ENCODE peak calls at places on chromosomes 5 and 9, in ten cellular contexts. One of them, this sample, is unnamed.

GRCh38 chr9:132244582-132245455 is 83.0 kb downstream of the NTNG2 start:
- DNase-seq in right atrium auricular region: no peak
- DNase-seq in stimulated activated CD4-positive, alpha-beta T cell treated with anti-CD3 and anti-CD28 coated beads, Interleukin-12 subunit alpha, Interleukin-12 subunit beta, amount 100 ng/mL, for 4 hours: no peak
- DNase-seq in upper lobe of left lung: no peak
- DNase-seq in anterior cingulate cortex: no peak
- DNase-seq in SHP77: no peak
- DNase-seq in CD8-positive, alpha-beta memory T cell: no peak
- DNase-seq in naive B cell: no peak
- DNase-seq in activated T-cell treated with anti-CD3 and anti-CD28 coated beads for 1 hour: no peak
- DNase-seq in KBM-7: peak
- DNase-seq in this sample: no peak

GRCh38 chr9:83299556-83299955 is 236.6 kb upstream of the RASEF start:
- DNase-seq in right atrium auricular region: no peak
- DNase-seq in stimulated activated CD4-positive, alpha-beta T cell treated with anti-CD3 and anti-CD28 coated beads, Interleukin-12 subunit alpha, Interleukin-12 subunit beta, amount 100 ng/mL, for 4 hours: no peak
- DNase-seq in upper lobe of left lung: no peak
- DNase-seq in anterior cingulate cortex: no peak
- DNase-seq in SHP77: no peak
- DNase-seq in CD8-positive, alpha-beta memory T cell: no peak
- DNase-seq in naive B cell: no peak
- DNase-seq in activated T-cell treated with anti-CD3 and anti-CD28 coated beads for 1 hour: no peak
- DNase-seq in KBM-7: no peak
- DNase-seq in this sample: no peak

GRCh38 chr9:112753725-112754124 is 3.2 kb downstream of the SNX30 start:
- DNase-seq in right atrium auricular region: no peak
- DNase-seq in stimulated activated CD4-positive, alpha-beta T cell treated with anti-CD3 and anti-CD28 coated beads, Interleukin-12 subunit alpha, Interleukin-12 subunit beta, amount 100 ng/mL, for 4 hours: no peak
- DNase-seq in upper lobe of left lung: no peak
- DNase-seq in anterior cingulate cortex: no peak
- DNase-seq in SHP77: no peak
- DNase-seq in CD8-positive, alpha-beta memory T cell: no peak
- DNase-seq in naive B cell: no peak
- DNase-seq in activated T-cell treated with anti-CD3 and anti-CD28 coated beads for 1 hour: no peak
- DNase-seq in KBM-7: no peak
- DNase-seq in this sample: peak

GRCh38 chr5:146660381-146660960 is 144.5 kb upstream of the GPR151 start:
- DNase-seq in right atrium auricular region: no peak
- DNase-seq in stimulated activated CD4-positive, alpha-beta T cell treated with anti-CD3 and anti-CD28 coated beads, Interleukin-12 subunit alpha, Interleukin-12 subunit beta, amount 100 ng/mL, for 4 hours: no peak
- DNase-seq in upper lobe of left lung: no peak
- DNase-seq in anterior cingulate cortex: no peak
- DNase-seq in SHP77: no peak
- DNase-seq in CD8-positive, alpha-beta memory T cell: no peak
- DNase-seq in naive B cell: no peak
- DNase-seq in activated T-cell treated with anti-CD3 and anti-CD28 coated beads for 1 hour: no peak
- DNase-seq in KBM-7: no peak
- DNase-seq in this sample: no peak

GRCh38 chr5:14831006-14831338 is 40.6 kb downstream of the ANKH start:
- DNase-seq in right atrium auricular region: no peak
- DNase-seq in stimulated activated CD4-positive, alpha-beta T cell treated with anti-CD3 and anti-CD28 coated beads, Interleukin-12 subunit alpha, Interleukin-12 subunit beta, amount 100 ng/mL, for 4 hours: no peak
- DNase-seq in upper lobe of left lung: no peak
- DNase-seq in anterior cingulate cortex: no peak
- DNase-seq in SHP77: no peak
- DNase-seq in CD8-positive, alpha-beta memory T cell: no peak
- DNase-seq in naive B cell: no peak
- DNase-seq in activated T-cell treated with anti-CD3 and anti-CD28 coated beads for 1 hour: no peak
- DNase-seq in KBM-7: no peak
- DNase-seq in this sample: no peak

GRCh38 chr9:35566417-35566816 is 38.6 kb upstream of the TESK1 start:
- DNase-seq in right atrium auricular region: no peak
- DNase-seq in stimulated activated CD4-positive, alpha-beta T cell treated with anti-CD3 and anti-CD28 coated beads, Interleukin-12 subunit alpha, Interleukin-12 subunit beta, amount 100 ng/mL, for 4 hours: no peak
- DNase-seq in upper lobe of left lung: no peak
- DNase-seq in anterior cingulate cortex: no peak
- DNase-seq in SHP77: no peak
- DNase-seq in CD8-positive, alpha-beta memory T cell: no peak
- DNase-seq in naive B cell: no peak
- DNase-seq in activated T-cell treated with anti-CD3 and anti-CD28 coated beads for 1 hour: no peak
- DNase-seq in KBM-7: no peak
- DNase-seq in this sample: peak

GRCh38 chr9:136328622-136329041 is 1.3 kb downstream of the GPSM1 start:
- DNase-seq in right atrium auricular region: no peak
- DNase-seq in stimulated activated CD4-positive, alpha-beta T cell treated with anti-CD3 and anti-CD28 coated beads, Interleukin-12 subunit alpha, Interleukin-12 subunit beta, amount 100 ng/mL, for 4 hours: no peak
- DNase-seq in upper lobe of left lung: peak
- DNase-seq in anterior cingulate cortex: no peak
- DNase-seq in SHP77: no peak
- DNase-seq in CD8-positive, alpha-beta memory T cell: no peak
- DNase-seq in naive B cell: no peak
- DNase-seq in activated T-cell treated with anti-CD3 and anti-CD28 coated beads for 1 hour: no peak
- DNase-seq in KBM-7: peak
- DNase-seq in this sample: no peak

GRCh38 chr5:73365301-73365853 is 83.2 kb downstream of the FOXD1 start:
- DNase-seq in right atrium auricular region: no peak
- DNase-seq in stimulated activated CD4-positive, alpha-beta T cell treated with anti-CD3 and anti-CD28 coated beads, Interleukin-12 subunit alpha, Interleukin-12 subunit beta, amount 100 ng/mL, for 4 hours: no peak
- DNase-seq in upper lobe of left lung: no peak
- DNase-seq in anterior cingulate cortex: no peak
- DNase-seq in SHP77: no peak
- DNase-seq in CD8-positive, alpha-beta memory T cell: no peak
- DNase-seq in naive B cell: no peak
- DNase-seq in activated T-cell treated with anti-CD3 and anti-CD28 coated beads for 1 hour: no peak
- DNase-seq in KBM-7: no peak
- DNase-seq in this sample: no peak

GRCh38 chr5:31726952-31727351 is 88.0 kb downstream of the PDZD2 start:
- DNase-seq in right atrium auricular region: no peak
- DNase-seq in stimulated activated CD4-positive, alpha-beta T cell treated with anti-CD3 and anti-CD28 coated beads, Interleukin-12 subunit alpha, Interleukin-12 subunit beta, amount 100 ng/mL, for 4 hours: no peak
- DNase-seq in upper lobe of left lung: no peak
- DNase-seq in anterior cingulate cortex: no peak
- DNase-seq in SHP77: no peak
- DNase-seq in CD8-positive, alpha-beta memory T cell: no peak
- DNase-seq in naive B cell: no peak
- DNase-seq in activated T-cell treated with anti-CD3 and anti-CD28 coated beads for 1 hour: no peak
- DNase-seq in KBM-7: no peak
- DNase-seq in this sample: no peak

GRCh38 chr9:130246126-130246525 is 19.4 kb upstream of the HMCN2 start:
- DNase-seq in right atrium auricular region: no peak
- DNase-seq in stimulated activated CD4-positive, alpha-beta T cell treated with anti-CD3 and anti-CD28 coated beads, Interleukin-12 subunit alpha, Interleukin-12 subunit beta, amount 100 ng/mL, for 4 hours: no peak
- DNase-seq in upper lobe of left lung: no peak
- DNase-seq in anterior cingulate cortex: no peak
- DNase-seq in SHP77: no peak
- DNase-seq in CD8-positive, alpha-beta memory T cell: no peak
- DNase-seq in naive B cell: no peak
- DNase-seq in activated T-cell treated with anti-CD3 and anti-CD28 coated beads for 1 hour: no peak
- DNase-seq in KBM-7: no peak
- DNase-seq in this sample: no peak

GRCh38 chr5:79956173-79956670 is 34.8 kb downstream of the MTX3 start:
- DNase-seq in right atrium auricular region: no peak
- DNase-seq in stimulated activated CD4-positive, alpha-beta T cell treated with anti-CD3 and anti-CD28 coated beads, Interleukin-12 subunit alpha, Interleukin-12 subunit beta, amount 100 ng/mL, for 4 hours: no peak
- DNase-seq in upper lobe of left lung: no peak
- DNase-seq in anterior cingulate cortex: no peak
- DNase-seq in SHP77: no peak
- DNase-seq in CD8-positive, alpha-beta memory T cell: no peak
- DNase-seq in naive B cell: no peak
- DNase-seq in activated T-cell treated with anti-CD3 and anti-CD28 coated beads for 1 hour: no peak
- DNase-seq in KBM-7: no peak
- DNase-seq in this sample: peak

GRCh38 chr9:87714819-87715218 is 11.1 kb upstream of the CTSL start:
- DNase-seq in right atrium auricular region: peak
- DNase-seq in stimulated activated CD4-positive, alpha-beta T cell treated with anti-CD3 and anti-CD28 coated beads, Interleukin-12 subunit alpha, Interleukin-12 subunit beta, amount 100 ng/mL, for 4 hours: no peak
- DNase-seq in upper lobe of left lung: no peak
- DNase-seq in anterior cingulate cortex: peak
- DNase-seq in SHP77: no peak
- DNase-seq in CD8-positive, alpha-beta memory T cell: no peak
- DNase-seq in naive B cell: no peak
- DNase-seq in activated T-cell treated with anti-CD3 and anti-CD28 coated beads for 1 hour: no peak
- DNase-seq in KBM-7: peak
- DNase-seq in this sample: no peak

GRCh38 chr5:35091734-35092133 is 44.0 kb upstream of the AGXT2 start:
- DNase-seq in right atrium auricular region: no peak
- DNase-seq in stimulated activated CD4-positive, alpha-beta T cell treated with anti-CD3 and anti-CD28 coated beads, Interleukin-12 subunit alpha, Interleukin-12 subunit beta, amount 100 ng/mL, for 4 hours: no peak
- DNase-seq in upper lobe of left lung: no peak
- DNase-seq in anterior cingulate cortex: no peak
- DNase-seq in SHP77: no peak
- DNase-seq in CD8-positive, alpha-beta memory T cell: no peak
- DNase-seq in naive B cell: no peak
- DNase-seq in activated T-cell treated with anti-CD3 and anti-CD28 coated beads for 1 hour: no peak
- DNase-seq in KBM-7: no peak
- DNase-seq in this sample: no peak

GRCh38 chr5:5101676-5102075 is 38.5 kb upstream of the ADAMTS16 start:
- DNase-seq in right atrium auricular region: no peak
- DNase-seq in stimulated activated CD4-positive, alpha-beta T cell treated with anti-CD3 and anti-CD28 coated beads, Interleukin-12 subunit alpha, Interleukin-12 subunit beta, amount 100 ng/mL, for 4 hours: no peak
- DNase-seq in upper lobe of left lung: no peak
- DNase-seq in anterior cingulate cortex: no peak
- DNase-seq in SHP77: no peak
- DNase-seq in CD8-positive, alpha-beta memory T cell: no peak
- DNase-seq in naive B cell: no peak
- DNase-seq in activated T-cell treated with anti-CD3 and anti-CD28 coated beads for 1 hour: no peak
- DNase-seq in KBM-7: no peak
- DNase-seq in this sample: no peak

GRCh38 chr9:89779416-89779815 is 174.6 kb downstream of the GADD45G start:
- DNase-seq in right atrium auricular region: no peak
- DNase-seq in stimulated activated CD4-positive, alpha-beta T cell treated with anti-CD3 and anti-CD28 coated beads, Interleukin-12 subunit alpha, Interleukin-12 subunit beta, amount 100 ng/mL, for 4 hours: no peak
- DNase-seq in upper lobe of left lung: no peak
- DNase-seq in anterior cingulate cortex: no peak
- DNase-seq in SHP77: no peak
- DNase-seq in CD8-positive, alpha-beta memory T cell: no peak
- DNase-seq in naive B cell: no peak
- DNase-seq in activated T-cell treated with anti-CD3 and anti-CD28 coated beads for 1 hour: no peak
- DNase-seq in KBM-7: no peak
- DNase-seq in this sample: no peak

GRCh38 chr9:71608825-71609452 is 159.4 kb downstream of the CEMIP2 start:
- DNase-seq in right atrium auricular region: no peak
- DNase-seq in stimulated activated CD4-positive, alpha-beta T cell treated with anti-CD3 and anti-CD28 coated beads, Interleukin-12 subunit alpha, Interleukin-12 subunit beta, amount 100 ng/mL, for 4 hours: no peak
- DNase-seq in upper lobe of left lung: no peak
- DNase-seq in anterior cingulate cortex: no peak
- DNase-seq in SHP77: no peak
- DNase-seq in CD8-positive, alpha-beta memory T cell: no peak
- DNase-seq in naive B cell: no peak
- DNase-seq in activated T-cell treated with anti-CD3 and anti-CD28 coated beads for 1 hour: no peak
- DNase-seq in KBM-7: no peak
- DNase-seq in this sample: peak

GRCh38 chr5:63211413-63212132 is 633.0 kb downstream of the LRRC70 start:
- DNase-seq in right atrium auricular region: no peak
- DNase-seq in stimulated activated CD4-positive, alpha-beta T cell treated with anti-CD3 and anti-CD28 coated beads, Interleukin-12 subunit alpha, Interleukin-12 subunit beta, amount 100 ng/mL, for 4 hours: no peak
- DNase-seq in upper lobe of left lung: no peak
- DNase-seq in anterior cingulate cortex: no peak
- DNase-seq in SHP77: no peak
- DNase-seq in CD8-positive, alpha-beta memory T cell: no peak
- DNase-seq in naive B cell: no peak
- DNase-seq in activated T-cell treated with anti-CD3 and anti-CD28 coated beads for 1 hour: no peak
- DNase-seq in KBM-7: no peak
- DNase-seq in this sample: no peak

GRCh38 chr5:163362806-163363788 is 74.3 kb upstream of the CCNG1 start:
- DNase-seq in right atrium auricular region: no peak
- DNase-seq in stimulated activated CD4-positive, alpha-beta T cell treated with anti-CD3 and anti-CD28 coated beads, Interleukin-12 subunit alpha, Interleukin-12 subunit beta, amount 100 ng/mL, for 4 hours: no peak
- DNase-seq in upper lobe of left lung: no peak
- DNase-seq in anterior cingulate cortex: no peak
- DNase-seq in SHP77: no peak
- DNase-seq in CD8-positive, alpha-beta memory T cell: no peak
- DNase-seq in naive B cell: no peak
- DNase-seq in activated T-cell treated with anti-CD3 and anti-CD28 coated beads for 1 hour: no peak
- DNase-seq in KBM-7: no peak
- DNase-seq in this sample: no peak

GRCh38 chr9:3733039-3733408 is 207.2 kb upstream of the RFX3 start:
- DNase-seq in right atrium auricular region: no peak
- DNase-seq in stimulated activated CD4-positive, alpha-beta T cell treated with anti-CD3 and anti-CD28 coated beads, Interleukin-12 subunit alpha, Interleukin-12 subunit beta, amount 100 ng/mL, for 4 hours: no peak
- DNase-seq in upper lobe of left lung: no peak
- DNase-seq in anterior cingulate cortex: no peak
- DNase-seq in SHP77: no peak
- DNase-seq in CD8-positive, alpha-beta memory T cell: no peak
- DNase-seq in naive B cell: no peak
- DNase-seq in activated T-cell treated with anti-CD3 and anti-CD28 coated beads for 1 hour: no peak
- DNase-seq in KBM-7: no peak
- DNase-seq in this sample: no peak

GRCh38 chr9:33661186-33661585 is 134.2 kb upstream of the PRSS3 start:
- DNase-seq in right atrium auricular region: no peak
- DNase-seq in stimulated activated CD4-positive, alpha-beta T cell treated with anti-CD3 and anti-CD28 coated beads, Interleukin-12 subunit alpha, Interleukin-12 subunit beta, amount 100 ng/mL, for 4 hours: no peak
- DNase-seq in upper lobe of left lung: no peak
- DNase-seq in anterior cingulate cortex: no peak
- DNase-seq in SHP77: no peak
- DNase-seq in CD8-positive, alpha-beta memory T cell: no peak
- DNase-seq in naive B cell: no peak
- DNase-seq in activated T-cell treated with anti-CD3 and anti-CD28 coated beads for 1 hour: no peak
- DNase-seq in KBM-7: no peak
- DNase-seq in this sample: no peak

GRCh38 chr9:81083821-81084512 is 605.4 kb downstream of the TLE1 start:
- DNase-seq in right atrium auricular region: no peak
- DNase-seq in stimulated activated CD4-positive, alpha-beta T cell treated with anti-CD3 and anti-CD28 coated beads, Interleukin-12 subunit alpha, Interleukin-12 subunit beta, amount 100 ng/mL, for 4 hours: no peak
- DNase-seq in upper lobe of left lung: no peak
- DNase-seq in anterior cingulate cortex: no peak
- DNase-seq in SHP77: no peak
- DNase-seq in CD8-positive, alpha-beta memory T cell: no peak
- DNase-seq in naive B cell: no peak
- DNase-seq in activated T-cell treated with anti-CD3 and anti-CD28 coated beads for 1 hour: no peak
- DNase-seq in KBM-7: no peak
- DNase-seq in this sample: no peak

GRCh38 chr9:123350590-123351310 is 5.2 kb upstream of the CRB2 start:
- DNase-seq in right atrium auricular region: no peak
- DNase-seq in stimulated activated CD4-positive, alpha-beta T cell treated with anti-CD3 and anti-CD28 coated beads, Interleukin-12 subunit alpha, Interleukin-12 subunit beta, amount 100 ng/mL, for 4 hours: no peak
- DNase-seq in upper lobe of left lung: no peak
- DNase-seq in anterior cingulate cortex: no peak
- DNase-seq in SHP77: peak
- DNase-seq in CD8-positive, alpha-beta memory T cell: no peak
- DNase-seq in naive B cell: no peak
- DNase-seq in activated T-cell treated with anti-CD3 and anti-CD28 coated beads for 1 hour: no peak
- DNase-seq in KBM-7: no peak
- DNase-seq in this sample: no peak

GRCh38 chr9:121955649-121956048 is 137.5 kb downstream of the TTLL11 start:
- DNase-seq in right atrium auricular region: no peak
- DNase-seq in stimulated activated CD4-positive, alpha-beta T cell treated with anti-CD3 and anti-CD28 coated beads, Interleukin-12 subunit alpha, Interleukin-12 subunit beta, amount 100 ng/mL, for 4 hours: no peak
- DNase-seq in upper lobe of left lung: no peak
- DNase-seq in anterior cingulate cortex: no peak
- DNase-seq in SHP77: no peak
- DNase-seq in CD8-positive, alpha-beta memory T cell: no peak
- DNase-seq in naive B cell: no peak
- DNase-seq in activated T-cell treated with anti-CD3 and anti-CD28 coated beads for 1 hour: no peak
- DNase-seq in KBM-7: no peak
- DNase-seq in this sample: no peak

GRCh38 chr5:65812648-65813047 is 90.6 kb downstream of the NLN start:
- DNase-seq in right atrium auricular region: no peak
- DNase-seq in stimulated activated CD4-positive, alpha-beta T cell treated with anti-CD3 and anti-CD28 coated beads, Interleukin-12 subunit alpha, Interleukin-12 subunit beta, amount 100 ng/mL, for 4 hours: no peak
- DNase-seq in upper lobe of left lung: no peak
- DNase-seq in anterior cingulate cortex: no peak
- DNase-seq in SHP77: no peak
- DNase-seq in CD8-positive, alpha-beta memory T cell: no peak
- DNase-seq in naive B cell: no peak
- DNase-seq in activated T-cell treated with anti-CD3 and anti-CD28 coated beads for 1 hour: no peak
- DNase-seq in KBM-7: no peak
- DNase-seq in this sample: no peak

This sample was measured in mesendoderm.